ENCODE peak calls at places on chromosomes 11 and 22, in five cellular contexts. One of them, this sample, is unnamed.

GRCh38 chr22:38657248-38657909 is 941 bp downstream of the CBY1 start:
- DNase-seq in HepG2: peak
- DNase-seq in GM23338: peak
- DNase-seq in GM12878: no peak
- DNase-seq in K562: no peak
- DNase-seq in this sample: peak

GRCh38 chr22:50604623-50605348 is 4.2 kb downstream of the MAPK8IP2 start:
- DNase-seq in HepG2: no peak
- DNase-seq in GM23338: no peak
- DNase-seq in GM12878: no peak
- DNase-seq in K562: no peak
- DNase-seq in this sample: no peak

GRCh38 chr11:106286881-106287504 is 209.5 kb downstream of the AASDHPPT start:
- DNase-seq in HepG2: no peak
- DNase-seq in GM23338: no peak
- DNase-seq in GM12878: no peak
- DNase-seq in K562: no peak
- DNase-seq in this sample: no peak

GRCh38 chr11:22674470-22675426 is 8.3 kb downstream of the GAS2 start:
- DNase-seq in HepG2: peak
- DNase-seq in GM23338: no peak
- DNase-seq in GM12878: no peak
- DNase-seq in K562: no peak
- DNase-seq in this sample: peak

GRCh38 chr22:18970180-18970947 is 34.3 kb upstream of the PRODH start:
- DNase-seq in HepG2: no peak
- DNase-seq in GM23338: peak
- DNase-seq in GM12878: no peak
- DNase-seq in K562: peak
- DNase-seq in this sample: peak

GRCh38 chr22:35480627-35481565 is 59.7 kb upstream of the RASD2 start:
- DNase-seq in HepG2: no peak
- DNase-seq in GM23338: no peak
- DNase-seq in GM12878: no peak
- DNase-seq in K562: no peak
- DNase-seq in this sample: peak

GRCh38 chr22:39068033-39068785 is 8.9 kb upstream of the APOBEC3G start:
- DNase-seq in HepG2: no peak
- DNase-seq in GM23338: no peak
- DNase-seq in GM12878: no peak
- DNase-seq in K562: no peak
- DNase-seq in this sample: no peak

GRCh38 chr22:28075260-28075981 is 156.4 kb upstream of the PITPNB start:
- DNase-seq in HepG2: peak
- DNase-seq in GM23338: no peak
- DNase-seq in GM12878: no peak
- DNase-seq in K562: no peak
- DNase-seq in this sample: peak

GRCh38 chr22:38866024-38866398 is 6.0 kb downstream of the CBX6 start:
- DNase-seq in HepG2: no peak
- DNase-seq in GM23338: no peak
- DNase-seq in GM12878: no peak
- DNase-seq in K562: no peak
- DNase-seq in this sample: no peak

GRCh38 chr11:71447791-71448256 is 369 bp downstream of the DHCR7 start:
- DNase-seq in HepG2: no peak
- DNase-seq in GM23338: peak
- DNase-seq in GM12878: no peak
- DNase-seq in K562: peak
- DNase-seq in this sample: no peak

GRCh38 chr22:39316440-39317083 is 2.9 kb downstream of the RPL3 start:
- DNase-seq in HepG2: peak
- DNase-seq in GM23338: peak
- DNase-seq in GM12878: peak
- DNase-seq in K562: no peak
- DNase-seq in this sample: no peak

GRCh38 chr11:63512816-63513215 is 6.9 kb downstream of the LGALS12 start:
- DNase-seq in HepG2: no peak
- DNase-seq in GM23338: no peak
- DNase-seq in GM12878: no peak
- DNase-seq in K562: no peak
- DNase-seq in this sample: no peak
- TF ChIP-seq JUNB in HepG2: no peak
- TF ChIP-seq JUNB in GM23338: no peak
- TF ChIP-seq JUNB in GM12878: no peak
- TF ChIP-seq JUNB in K562: no peak
- TF ChIP-seq JUNB in this sample: no peak

GRCh38 chr22:22853713-22854112 is 33.9 kb upstream of the IGLL5 start:
- DNase-seq in HepG2: no peak
- DNase-seq in GM23338: no peak
- DNase-seq in GM12878: no peak
- DNase-seq in K562: no peak
- DNase-seq in this sample: no peak

GRCh38 chr22:22855085-22855484 is 32.5 kb upstream of the IGLL5 start:
- DNase-seq in HepG2: no peak
- DNase-seq in GM23338: no peak
- DNase-seq in GM12878: no peak
- DNase-seq in K562: no peak
- DNase-seq in this sample: no peak

GRCh38 chr22:22856364-22856763 is 31.3 kb upstream of the IGLL5 start:
- DNase-seq in HepG2: no peak
- DNase-seq in GM23338: peak
- DNase-seq in GM12878: no peak
- DNase-seq in K562: no peak
- DNase-seq in this sample: no peak

GRCh38 chr22:22855617-22856308 is 31.9 kb upstream of the IGLL5 start:
- DNase-seq in HepG2: peak
- DNase-seq in GM23338: peak
- DNase-seq in GM12878: no peak
- DNase-seq in K562: peak
- DNase-seq in this sample: no peak

GRCh38 chr22:22854466-22854865 is 33.1 kb upstream of the IGLL5 start:
- DNase-seq in HepG2: no peak
- DNase-seq in GM23338: no peak
- DNase-seq in GM12878: no peak
- DNase-seq in K562: no peak
- DNase-seq in this sample: no peak
- TF ChIP-seq JUNB in HepG2: no peak
- TF ChIP-seq JUNB in GM23338: no peak
- TF ChIP-seq JUNB in GM12878: no peak
- TF ChIP-seq JUNB in K562: no peak
- TF ChIP-seq JUNB in this sample: no peak

GRCh38 chr11:78961186-78961782 is 386.6 kb upstream of the NARS2 start:
- DNase-seq in HepG2: no peak
- DNase-seq in GM23338: peak
- DNase-seq in GM12878: no peak
- DNase-seq in K562: peak
- DNase-seq in this sample: no peak
- TF ChIP-seq JUNB in HepG2: no peak
- TF ChIP-seq JUNB in GM23338: no peak
- TF ChIP-seq JUNB in GM12878: no peak
- TF ChIP-seq JUNB in K562: no peak
- TF ChIP-seq JUNB in this sample: no peak

DNA sequence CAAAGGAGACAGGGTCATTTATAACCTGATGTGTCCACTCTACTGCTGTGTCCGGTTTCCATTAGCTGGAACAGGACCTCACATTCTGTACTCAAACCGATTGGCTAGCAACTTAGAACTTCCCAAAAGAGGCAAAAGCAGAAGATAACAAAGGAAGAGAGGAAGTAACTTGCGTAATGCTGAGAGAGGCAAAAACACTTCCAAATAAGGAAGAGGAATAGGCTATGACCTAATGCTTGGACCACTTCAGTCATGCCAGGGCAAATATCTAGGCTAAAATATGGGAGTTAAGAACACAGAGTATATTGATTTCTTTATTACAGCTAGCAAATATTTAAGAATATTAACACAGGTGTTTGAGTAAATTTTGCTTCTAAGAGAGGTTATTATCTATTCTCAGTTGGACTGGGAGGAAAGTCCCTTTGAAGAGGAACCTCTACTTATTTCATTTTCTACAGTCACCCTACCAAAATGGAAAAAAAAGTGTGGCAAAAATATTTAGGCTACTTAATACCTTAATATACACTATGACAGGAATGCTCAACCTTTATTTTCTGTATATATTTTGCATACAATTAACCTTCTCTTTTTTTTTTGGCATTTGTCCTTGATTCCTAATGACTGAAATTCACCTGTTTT is 499.8 kb upstream of the CHORDC1 start:
- DNase-seq in HepG2: peak
- DNase-seq in GM23338: no peak
- DNase-seq in GM12878: no peak
- DNase-seq in K562: no peak
- DNase-seq in this sample: peak
- TF ChIP-seq JUNB in HepG2: no peak
- TF ChIP-seq JUNB in GM23338: no peak
- TF ChIP-seq JUNB in GM12878: no peak
- TF ChIP-seq JUNB in K562: no peak
- TF ChIP-seq JUNB in this sample: no peak

DNA sequence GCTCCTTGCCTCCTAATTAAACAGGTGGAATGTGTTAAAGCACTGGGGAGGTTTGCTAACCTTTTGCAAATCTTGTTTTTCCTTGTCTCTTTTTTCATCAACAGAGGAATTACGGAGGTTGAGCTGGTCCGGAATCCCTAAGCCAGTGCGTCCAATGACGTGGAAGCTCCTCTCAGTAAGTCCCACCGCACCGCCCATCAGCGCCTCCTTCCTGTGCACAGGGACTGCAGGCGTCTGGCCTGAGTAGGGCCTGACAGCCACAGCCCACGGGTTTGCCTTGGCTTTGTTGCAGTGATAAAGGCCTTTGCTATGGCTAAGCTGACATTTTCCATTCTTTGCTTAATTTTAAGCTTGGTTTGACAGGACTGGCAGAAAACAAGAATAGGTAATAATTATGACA is 116.1 kb downstream of the TBC1D22A start:
- DNase-seq in HepG2: no peak
- DNase-seq in GM23338: peak
- DNase-seq in GM12878: no peak
- DNase-seq in K562: peak
- DNase-seq in this sample: peak
- TF ChIP-seq JUNB in HepG2: no peak
- TF ChIP-seq JUNB in GM23338: no peak
- TF ChIP-seq JUNB in GM12878: no peak
- TF ChIP-seq JUNB in K562: no peak
- TF ChIP-seq JUNB in this sample: no peak

GRCh38 chr11:17267576-17267975 is 9.0 kb upstream of the NUCB2 start:
- DNase-seq in HepG2: no peak
- DNase-seq in GM23338: peak
- DNase-seq in GM12878: no peak
- DNase-seq in K562: no peak
- DNase-seq in this sample: peak
- TF ChIP-seq JUNB in HepG2: no peak
- TF ChIP-seq JUNB in GM23338: no peak
- TF ChIP-seq JUNB in GM12878: no peak
- TF ChIP-seq JUNB in K562: no peak
- TF ChIP-seq JUNB in this sample: peak

GRCh38 chr11:3171931-3172560 is 6.9 kb upstream of the OSBPL5 start:
- DNase-seq in HepG2: no peak
- DNase-seq in GM23338: no peak
- DNase-seq in GM12878: no peak
- DNase-seq in K562: no peak
- DNase-seq in this sample: no peak
- TF ChIP-seq JUNB in HepG2: no peak
- TF ChIP-seq JUNB in GM23338: no peak
- TF ChIP-seq JUNB in GM12878: no peak
- TF ChIP-seq JUNB in K562: no peak
- TF ChIP-seq JUNB in this sample: no peak

This sample was measured in A549.